ENCODE peak calls at places on chromosomes 16 and 17, in five cellular contexts. One of them, this sample, is unnamed.

GRCh38 chr17:32348483-32348800 is 1.5 kb upstream of the ZNF207 start:
- DNase-seq in mammary epithelial cell: no peak
- DNase-seq in fibroblast of the aortic adventitia: no peak
- DNase-seq in GDM1: no peak
- DNase-seq in bronchial epithelial cell: no peak
- DNase-seq in this sample: no peak

GRCh38 chr17:54749157-54749556 is 151.5 kb upstream of the TOM1L1 start:
- DNase-seq in mammary epithelial cell: no peak
- DNase-seq in bronchial epithelial cell: no peak
- DNase-seq in GDM1: no peak
- DNase-seq in fibroblast of the aortic adventitia: no peak
- DNase-seq in this sample: no peak

GRCh38 chr17:37693328-37693727 is 50.1 kb upstream of the DDX52 start:
- DNase-seq in bronchial epithelial cell: no peak
- DNase-seq in mammary epithelial cell: no peak
- DNase-seq in fibroblast of the aortic adventitia: no peak
- DNase-seq in GDM1: no peak
- DNase-seq in this sample: peak

GRCh38 chr17:1229354-1229890 is 40.8 kb upstream of the BHLHA9 start:
- DNase-seq in fibroblast of the aortic adventitia: no peak
- DNase-seq in mammary epithelial cell: peak
- DNase-seq in bronchial epithelial cell: no peak
- DNase-seq in GDM1: peak
- DNase-seq in this sample: no peak

GRCh38 chr16:4780235-4780634 is 7.9 kb downstream of the SEPTIN12 start:
- DNase-seq in GDM1: no peak
- DNase-seq in mammary epithelial cell: no peak
- DNase-seq in bronchial epithelial cell: peak
- DNase-seq in fibroblast of the aortic adventitia: no peak
- DNase-seq in this sample: no peak

GRCh38 chr17:50347087-50347893 is 1.4 kb downstream of the XYLT2 start:
- DNase-seq in bronchial epithelial cell: no peak
- DNase-seq in mammary epithelial cell: no peak
- DNase-seq in GDM1: no peak
- DNase-seq in fibroblast of the aortic adventitia: no peak
- DNase-seq in this sample: no peak

GRCh38 chr17:44198721-44199552 is 747 bp downstream of the ATXN7L3 start:
- DNase-seq in mammary epithelial cell: peak
- DNase-seq in GDM1: peak
- DNase-seq in fibroblast of the aortic adventitia: no peak
- DNase-seq in bronchial epithelial cell: peak
- DNase-seq in this sample: no peak

GRCh38 chr16:84199861-84200260 is 8.9 kb downstream of the ADAD2 start:
- DNase-seq in bronchial epithelial cell: no peak
- DNase-seq in mammary epithelial cell: no peak
- DNase-seq in fibroblast of the aortic adventitia: no peak
- DNase-seq in GDM1: no peak
- DNase-seq in this sample: no peak

GRCh38 chr16:67881557-67882220 is 3.0 kb upstream of the NRN1L start:
- DNase-seq in mammary epithelial cell: no peak
- DNase-seq in bronchial epithelial cell: no peak
- DNase-seq in GDM1: no peak
- DNase-seq in fibroblast of the aortic adventitia: no peak
- DNase-seq in this sample: no peak

GRCh38 chr17:79459846-79460245 is 151.0 kb downstream of the RBFOX3 start:
- DNase-seq in fibroblast of the aortic adventitia: no peak
- DNase-seq in mammary epithelial cell: no peak
- DNase-seq in bronchial epithelial cell: no peak
- DNase-seq in GDM1: no peak
- DNase-seq in this sample: no peak

GRCh38 chr17:76370261-76370993 is 14.0 kb upstream of the SPHK1 start:
- DNase-seq in fibroblast of the aortic adventitia: peak
- DNase-seq in bronchial epithelial cell: peak
- DNase-seq in GDM1: no peak
- DNase-seq in mammary epithelial cell: peak
- DNase-seq in this sample: peak

GRCh38 chr17:8900626-8901585 is 33.4 kb upstream of the PIK3R6 start:
- DNase-seq in GDM1: no peak
- DNase-seq in bronchial epithelial cell: no peak
- DNase-seq in fibroblast of the aortic adventitia: no peak
- DNase-seq in mammary epithelial cell: no peak
- DNase-seq in this sample: no peak

GRCh38 chr17:35714988-35715387 is 16.5 kb upstream of the RASL10B start:
- DNase-seq in GDM1: no peak
- DNase-seq in mammary epithelial cell: no peak
- DNase-seq in fibroblast of the aortic adventitia: no peak
- DNase-seq in bronchial epithelial cell: no peak
- DNase-seq in this sample: no peak

GRCh38 chr16:31476305-31477219 is 4.6 kb downstream of the TGFB1I1 start:
- DNase-seq in bronchial epithelial cell: no peak
- DNase-seq in GDM1: no peak
- DNase-seq in mammary epithelial cell: no peak
- DNase-seq in fibroblast of the aortic adventitia: no peak
- DNase-seq in this sample: no peak

GRCh38 chr16:85134794-85135153 is 22.5 kb upstream of the CIBAR2 start:
- DNase-seq in GDM1: no peak
- DNase-seq in mammary epithelial cell: no peak
- DNase-seq in bronchial epithelial cell: no peak
- DNase-seq in fibroblast of the aortic adventitia: no peak
- DNase-seq in this sample: no peak

GRCh38 chr17:3447625-3448024 is 14.0 kb upstream of the OR1E2 start:
- DNase-seq in mammary epithelial cell: peak
- DNase-seq in fibroblast of the aortic adventitia: no peak
- DNase-seq in bronchial epithelial cell: peak
- DNase-seq in GDM1: peak
- DNase-seq in this sample: peak

GRCh38 chr16:29842732-29843346 is 20.2 kb downstream of the CDIPT start:
- DNase-seq in fibroblast of the aortic adventitia: no peak
- DNase-seq in mammary epithelial cell: no peak
- DNase-seq in bronchial epithelial cell: no peak
- DNase-seq in GDM1: no peak
- DNase-seq in this sample: no peak

GRCh38 chr16:49928176-49928892 is 72.4 kb upstream of the ZNF423 start:
- DNase-seq in mammary epithelial cell: no peak
- DNase-seq in GDM1: no peak
- DNase-seq in bronchial epithelial cell: peak
- DNase-seq in fibroblast of the aortic adventitia: no peak
- DNase-seq in this sample: no peak

GRCh38 chr17:48510761-48511604 is 19.8 kb downstream of the HOXB1 start:
- DNase-seq in mammary epithelial cell: peak
- DNase-seq in GDM1: no peak
- DNase-seq in bronchial epithelial cell: no peak
- DNase-seq in fibroblast of the aortic adventitia: peak
- DNase-seq in this sample: peak

GRCh38 chr16:71852146-71852545 is 6.4 kb downstream of the ATXN1L start:
- DNase-seq in fibroblast of the aortic adventitia: no peak
- DNase-seq in mammary epithelial cell: no peak
- DNase-seq in bronchial epithelial cell: no peak
- DNase-seq in GDM1: no peak
- DNase-seq in this sample: no peak

GRCh38 chr17:32445075-32445427 is 741 bp downstream of the PSMD11 start:
- DNase-seq in GDM1: no peak
- DNase-seq in mammary epithelial cell: peak
- DNase-seq in fibroblast of the aortic adventitia: peak
- DNase-seq in bronchial epithelial cell: peak
- DNase-seq in this sample: peak

GRCh38 chr17:17781591-17782424 is 55.0 kb downstream of the SREBF1 start:
- DNase-seq in bronchial epithelial cell: no peak
- DNase-seq in fibroblast of the aortic adventitia: peak
- DNase-seq in mammary epithelial cell: no peak
- DNase-seq in GDM1: no peak
- DNase-seq in this sample: peak

GRCh38 chr17:59807892-59808509 is 84.7 kb downstream of the TUBD1 start:
- DNase-seq in GDM1: no peak
- DNase-seq in bronchial epithelial cell: no peak
- DNase-seq in fibroblast of the aortic adventitia: peak
- DNase-seq in mammary epithelial cell: no peak
- DNase-seq in this sample: no peak

GRCh38 chr16:31467151-31467550 is 4.8 kb upstream of the TGFB1I1 start:
- DNase-seq in fibroblast of the aortic adventitia: no peak
- DNase-seq in bronchial epithelial cell: no peak
- DNase-seq in mammary epithelial cell: no peak
- DNase-seq in GDM1: peak
- DNase-seq in this sample: no peak